ENCODE peak calls at places on chromosome X, in five cellular contexts. B is IMR-90, Q is AG04450, Z is fibroblast of lung, V is Peyer's patch. X is an unnamed sample. For H3K9me3, the result is how much of the 10 kb centered on the place peaks cover.

GRCh38 chrX:121254336-121254735 is 206.9 kb downstream of the GLUD2 start:
- DNase-seq in B (no peak), Q (no peak), Z (no peak), V (no peak), X (no peak)

GRCh38 chrX:128759745-128760144 is 707.5 kb upstream of the ACTRT1 start:
- DNase-seq in B (no peak), Q (no peak), Z (no peak), V (no peak), X (no peak)

GRCh38 chrX:18026171-18026570 is 165.1 kb upstream of the RAI2 start:
- DNase-seq in B (no peak), Q (no peak), Z (peak), V (no peak), X (no peak)

GRCh38 chrX:67601771-67602170 is 58.0 kb downstream of the AR start:
- DNase-seq in B (no peak), Q (no peak), Z (no peak), V (no peak), X (no peak)

GRCh38 chrX:33204889-33205288 is 6.5 kb downstream of the DMD start:
- DNase-seq in B (peak), Q (no peak), Z (peak), V (no peak), X (no peak)

GRCh38 chrX:137151403-137151802 is 117.6 kb upstream of the GPR101 start:
- DNase-seq in B (no peak), Q (no peak), Z (no peak), V (no peak), X (no peak)

GRCh38 chrX:9416562-9417319 is 48.1 kb upstream of the TBL1X start:
- DNase-seq in B (peak), Q (no peak), Z (peak), V (no peak), X (no peak)

GRCh38 chrX:86148594-86148993 is 343 bp downstream of the DACH2 start:
- DNase-seq in B (no peak), Q (no peak), Z (no peak), V (no peak), X (no peak)

GRCh38 chrX:129798888-129799287 is 19.1 kb downstream of the SASH3 start:
- DNase-seq in B (no peak), Q (no peak), Z (no peak), V (no peak), X (no peak)

GRCh38 chrX:117982702-117983392 is 133.8 kb downstream of the KLHL13 start:
- DNase-seq in B (no peak), Q (no peak), Z (no peak), V (no peak), X (no peak)

GRCh38 chrX:48617542-48618340 is 20.4 kb downstream of the WDR13 start:
- DNase-seq in B (no peak), Q (no peak), Z (no peak), V (peak), X (no peak)

GRCh38 chrX:131595120-131595519 is 51.2 kb downstream of the OR13H1 start:
- DNase-seq in B (no peak), Q (no peak), Z (peak), V (no peak), X (no peak)

GRCh38 chrX:32562261-32562660 is 649.1 kb downstream of the DMD start:
- DNase-seq in B (no peak), Q (no peak), Z (no peak), V (no peak), X (no peak)

GRCh38 chrX:132501606-132502005 is 12.8 kb upstream of the MBNL3 start:
- DNase-seq in B (no peak), Q (no peak), Z (peak), V (no peak), X (no peak)

GRCh38 chrX:80810365-80810978 is 795 bp upstream of the BRWD3 start:
- DNase-seq in B (no peak), Q (no peak), Z (peak), V (no peak), X (no peak)

GRCh38 chrX:41352329-41352801 is 18.4 kb downstream of the DDX3X start:
- DNase-seq in B (no peak), Q (no peak), Z (no peak), V (no peak), X (no peak)

DNA sequence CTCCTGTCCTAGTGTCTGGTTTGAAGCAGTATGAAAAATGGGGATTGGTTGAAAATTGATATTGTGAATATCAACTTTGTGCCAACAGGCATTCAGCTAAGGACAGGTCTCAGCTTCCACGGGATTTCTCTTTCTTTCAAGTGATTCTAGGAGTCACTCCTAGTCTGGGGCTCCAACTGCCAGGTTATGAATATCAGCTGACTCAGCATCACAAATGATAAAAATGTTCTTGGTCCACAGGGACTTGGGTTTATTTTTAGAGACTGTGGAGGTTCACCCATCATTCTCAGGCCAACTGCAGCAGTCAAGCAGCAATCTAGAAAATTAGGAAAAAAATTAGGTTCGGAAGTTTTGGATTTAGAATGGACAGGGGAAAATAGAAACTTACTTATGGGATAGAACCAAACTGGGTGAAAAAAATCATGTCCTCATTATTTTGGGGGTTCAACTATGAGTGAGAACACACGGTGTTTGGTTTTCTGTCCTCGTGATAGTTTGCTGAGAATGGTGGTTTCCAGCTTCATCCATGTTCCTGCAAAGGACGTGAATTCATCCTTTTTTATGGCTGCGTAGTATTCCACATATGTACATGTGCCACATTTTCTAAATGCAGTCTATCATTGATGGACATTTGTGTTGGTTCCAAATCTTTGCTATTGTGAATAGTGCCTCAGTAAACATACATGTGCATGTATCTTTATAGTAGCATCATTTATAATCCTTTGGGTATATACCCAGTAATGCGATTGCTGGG is 29.0 kb upstream of the TCP11X1 start:
- DNase-seq in B (no peak), Q (no peak), Z (no peak), V (no peak), X (no peak)
- H3K9me3 ChIP-seq in B (under half), Q (under half), Z (under half), V (under half), X (under half)

GRCh38 chrX:39689374-39690104 is 408.2 kb downstream of the BCOR start:
- DNase-seq in B (no peak), Q (no peak), Z (no peak), V (no peak), X (no peak)
- H3K27ac ChIP-seq in B (no peak), Q (no peak), Z (no peak), V (no peak), X (no peak)

GRCh38 chrX:2483398-2483797 is 17.4 kb downstream of the DHRSX start:
- DNase-seq in B (no peak), Q (no peak), Z (no peak), V (no peak), X (no peak)
- H3K9me3 ChIP-seq in B (under half), Q (under half), Z (under half), V (under half), X (under half)

DNA sequence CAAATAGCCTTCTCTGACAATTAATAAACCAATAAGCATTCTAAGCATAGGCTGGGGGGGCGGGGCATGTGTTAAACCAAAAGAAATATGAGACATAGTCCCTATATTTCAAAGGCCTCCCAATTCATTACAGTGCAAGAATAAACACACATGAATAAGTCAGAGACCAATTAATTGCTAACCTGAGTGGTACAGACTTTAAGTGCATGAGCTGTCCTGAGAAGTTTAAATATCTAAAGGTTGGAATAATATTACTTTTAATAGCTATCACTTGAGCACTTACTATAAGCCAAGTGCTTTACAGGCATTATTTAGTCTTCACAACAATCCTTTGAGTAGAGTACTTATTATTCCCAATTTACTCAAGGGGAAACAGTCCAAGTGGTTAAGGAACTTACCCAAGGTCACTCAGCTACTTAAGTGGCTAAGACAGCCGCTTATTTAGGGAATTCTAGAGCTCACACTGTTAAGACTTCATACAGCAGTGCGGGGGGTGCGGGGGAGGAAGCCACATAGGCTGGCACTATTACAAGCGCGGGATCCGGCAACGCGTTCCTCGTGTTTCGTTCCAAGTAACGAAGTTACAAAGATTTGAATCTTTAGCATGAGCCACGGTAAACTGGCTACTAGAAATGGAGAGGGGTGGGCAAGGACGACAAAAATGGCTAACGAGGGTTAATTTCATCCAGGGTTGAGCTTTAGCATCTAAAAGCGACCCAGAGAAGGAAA is 1.4 kb downstream of the THOC2 start:
- DNase-seq in B (peak), Q (no peak), Z (peak), V (no peak), X (no peak)
- H3K27ac ChIP-seq in B (peak), Q (peak), Z (peak), V (no peak), X (peak)

DNA sequence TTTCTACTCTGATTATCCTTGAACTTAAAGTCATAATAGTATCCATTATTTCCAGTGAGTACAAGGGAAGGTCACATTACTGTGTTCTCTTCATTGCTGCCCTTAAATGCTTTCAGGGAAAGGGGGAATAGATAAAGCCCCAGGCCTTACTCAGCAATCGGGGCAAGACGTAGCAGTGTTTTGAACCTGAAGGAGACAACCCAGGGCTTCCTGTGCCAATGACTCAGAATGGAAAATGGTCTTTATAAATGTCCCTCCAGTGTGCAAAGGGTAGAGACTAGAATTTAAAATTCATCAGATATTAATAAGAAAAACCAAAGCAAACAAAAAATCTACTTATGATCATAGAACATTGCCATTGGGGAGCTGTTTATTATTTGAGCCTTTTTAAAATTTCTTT is 23.7 kb downstream of the TLR8 start:
- DNase-seq in B (no peak), Q (no peak), Z (no peak), V (no peak), X (no peak)
- H3K9me3 ChIP-seq in B (under half), Q (under half), Z (under half), V (under half), X (under half)

DNA sequence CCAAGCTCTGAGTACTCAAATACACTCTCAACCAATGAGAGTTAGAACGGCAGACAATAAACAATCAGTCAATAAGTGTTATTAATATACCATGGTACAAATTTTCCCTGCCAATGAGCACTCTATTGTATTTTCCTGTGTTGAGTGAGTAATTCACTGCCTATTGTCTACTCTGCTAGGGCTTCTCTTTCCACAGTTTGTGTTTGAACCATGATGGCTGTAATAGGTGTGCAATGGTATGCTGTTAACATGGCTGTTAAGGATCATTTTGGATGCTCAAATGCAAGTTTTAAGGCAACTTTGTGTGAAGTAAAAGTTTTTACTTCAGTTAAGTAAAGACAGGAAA is 41.2 kb downstream of the RPS6KA3 start:
- DNase-seq in B (no peak), Q (no peak), Z (no peak), V (no peak), X (no peak)
- H3K27ac ChIP-seq in B (no peak), Q (no peak), Z (no peak), V (no peak), X (no peak)

DNA sequence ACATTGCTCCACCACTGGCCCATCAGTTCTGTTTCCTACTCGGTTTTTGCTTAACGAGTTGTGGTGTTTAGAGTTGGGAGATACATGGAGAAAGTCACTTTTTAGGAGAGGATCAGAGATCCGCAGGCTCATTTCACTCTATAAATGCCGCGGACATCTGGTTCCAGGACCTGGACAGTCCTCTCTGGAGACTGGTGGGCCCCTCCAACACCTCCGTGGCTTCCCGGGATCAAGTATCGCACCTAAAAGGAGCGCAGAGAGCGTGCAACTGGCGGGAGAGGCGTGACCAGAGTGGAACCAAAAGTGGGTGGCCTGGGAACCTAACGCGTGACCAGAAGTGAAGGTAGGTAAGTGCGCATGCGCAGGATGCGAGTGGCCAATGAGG is 9.9 kb upstream of the CLTRN start:
- DNase-seq in B (peak), Q (peak), Z (peak), V (peak), X (peak)
- H3K9me3 ChIP-seq in B (under half), Q (under half), Z (under half), V (under half), X (under half)

X was measured in naive thymus-derived CD4-positive, alpha-beta T cell.